ENCODE peak calls at places on chromosomes 12 and 14, in six cellular contexts. Y is Panc1, N is cardiac muscle cell, P is PC-3, T is endothelial cell of umbilical vein, S is OCI-LY7. G is an unnamed sample.

GRCh38 chr12:6699989-6700645 is 498 bp downstream of the PIANP start:
- DNase-seq in T (no peak), P (no peak), N (peak; percentile 49), S (peak; percentile 59), Y (no peak), G (no peak)

GRCh38 chr12:23140710-23141109 is 515.7 kb downstream of the ETNK1 start:
- DNase-seq in Y (no peak), N (no peak), P (no peak), T (peak; percentile 32), S (no peak), G (no peak)

GRCh38 chr12:30996255-30996654 is 69.7 kb downstream of the TSPAN11 start:
- DNase-seq in P (no peak), N (no peak), Y (no peak), T (peak; percentile 94), S (no peak), G (peak; percentile 48)

GRCh38 chr12:24565300-24565699 is 383.6 kb downstream of the BCAT1 start:
- DNase-seq in Y (no peak), P (no peak), N (no peak), T (no peak), S (no peak), G (no peak)

GRCh38 chr12:113259499-113259953 is 38.3 kb downstream of the TPCN1 start:
- DNase-seq in Y (no peak), P (no peak), T (peak; percentile 26), S (no peak), N (no peak), G (no peak)

GRCh38 chr14:22231022-22231421 is 358.0 kb downstream of the DAD1 start:
- DNase-seq in S (peak; percentile 60), N (no peak), Y (no peak), T (no peak), P (no peak), G (no peak)

GRCh38 chr12:106147956-106148355 is 9.2 kb upstream of the NUAK1 start:
- DNase-seq in Y (no peak), T (no peak), P (no peak), S (no peak), N (peak; percentile 49), G (no peak)

GRCh38 chr14:52733824-52734223 is 3.9 kb downstream of the STYX start:
- DNase-seq in Y (no peak), P (no peak), S (no peak), N (no peak), T (no peak), G (no peak)

GRCh38 chr14:96134508-96134907 is 70.1 kb upstream of the BDKRB2 start:
- DNase-seq in Y (no peak), N (no peak), T (no peak), P (no peak), S (no peak), G (no peak)

GRCh38 chr12:96398422-96399080 is 1.7 kb downstream of the CDK17 start:
- DNase-seq in S (peak; percentile 29), P (peak; percentile 17), Y (no peak), T (peak; percentile 63), N (peak; percentile 13), G (no peak)

GRCh38 chr12:57629897-57630471 is 3.0 kb downstream of the B4GALNT1 start:
- DNase-seq in P (no peak), Y (no peak), N (no peak), S (no peak), T (no peak), G (no peak)

GRCh38 chr12:57769594-57769993 is 2.3 kb downstream of the METTL1 start:
- DNase-seq in N (no peak), Y (no peak), S (no peak), T (no peak), P (no peak), G (no peak)

GRCh38 chr14:37384870-37385596 is 187.3 kb downstream of the MIPOL1 start:
- DNase-seq in T (no peak), Y (no peak), P (no peak), S (no peak), N (no peak), G (no peak)

GRCh38 chr12:2402180-2402579 is 349.4 kb downstream of the CACNA1C start:
- DNase-seq in S (no peak), Y (no peak), N (no peak), P (no peak), T (no peak), G (no peak)

GRCh38 chr12:2406903-2407302 is 354.1 kb downstream of the CACNA1C start:
- DNase-seq in S (no peak), P (no peak), Y (no peak), N (no peak), T (no peak), G (no peak)

GRCh38 chr12:2401040-2401439 is 348.3 kb downstream of the CACNA1C start:
- DNase-seq in N (no peak), Y (no peak), S (no peak), P (no peak), T (no peak), G (no peak)

GRCh38 chr12:2405039-2405438 is 352.3 kb downstream of the CACNA1C start:
- DNase-seq in T (no peak), P (no peak), N (no peak), Y (no peak), S (no peak), G (no peak)

DNA sequence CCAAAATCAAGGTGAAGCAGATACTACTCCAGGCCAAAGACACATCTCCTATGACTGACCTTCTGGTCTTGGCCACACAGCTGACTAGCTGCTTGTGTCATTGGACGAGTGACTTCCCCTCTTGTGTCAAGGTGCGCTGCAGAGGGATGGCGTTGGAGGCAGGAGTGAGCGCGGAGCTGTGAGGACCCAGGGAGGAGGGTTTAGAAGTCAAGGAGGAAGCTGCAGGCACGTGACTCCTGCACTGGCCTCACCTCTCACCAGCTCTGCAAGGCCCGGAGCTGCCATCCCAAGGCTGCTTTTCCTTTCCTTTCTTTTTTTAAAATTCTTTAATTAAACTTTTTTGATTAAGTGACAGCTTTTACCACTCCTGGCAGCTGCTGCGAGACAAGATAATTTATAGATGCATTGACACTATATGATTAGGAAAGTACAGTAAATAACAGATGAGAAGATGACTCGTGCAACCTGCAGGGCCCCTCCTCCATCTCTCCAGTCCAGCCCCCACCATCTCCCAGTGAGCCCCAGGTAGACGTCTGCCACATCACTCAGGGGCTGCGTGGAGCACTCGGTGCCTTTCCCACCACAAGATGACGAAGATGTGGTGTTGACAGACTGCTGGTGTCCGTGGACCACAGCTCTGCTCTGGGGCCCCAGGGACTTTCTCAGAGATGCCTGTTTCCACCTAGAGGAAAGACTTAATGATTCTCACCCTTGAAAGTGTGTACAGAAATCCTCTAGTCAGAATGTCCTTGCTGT is 350.6 kb downstream of the CACNA1C start:
- DNase-seq in S (no peak), N (no peak), Y (no peak), P (no peak), T (no peak), G (no peak)
- H3K36me3 ChIP-seq in S (no peaks in the 10 kb centered on the region), N (no peaks in the 10 kb centered on the region), Y (no peaks in the 10 kb centered on the region), P (no peaks in the 10 kb centered on the region), T (no peaks in the 10 kb centered on the region), G (no peaks in the 10 kb centered on the region)

DNA sequence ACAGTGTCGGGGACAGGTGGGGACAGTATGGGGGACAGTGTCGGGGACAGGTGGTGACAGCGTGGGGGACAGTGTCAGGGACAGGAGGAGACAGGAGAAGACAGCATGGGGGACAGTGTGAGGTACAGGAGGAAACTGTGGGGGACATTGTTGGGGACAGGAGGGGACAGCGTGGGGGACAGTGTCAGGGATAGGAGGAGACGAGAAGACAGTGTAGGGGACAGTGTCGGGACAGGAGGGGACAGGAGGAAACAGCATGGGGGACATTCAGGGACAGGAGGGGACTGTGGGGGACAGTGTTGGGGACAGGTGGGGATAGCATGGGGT is 139.5 kb downstream of the TMEM121 start:
- DNase-seq in T (no peak), P (no peak), S (no peak), Y (no peak), N (no peak), G (no peak)
- H3K36me3 ChIP-seq in T (no peaks in the 10 kb centered on the region), P (no peaks in the 10 kb centered on the region), S (no peaks in the 10 kb centered on the region), Y (no peaks in the 10 kb centered on the region), N (no peaks in the 10 kb centered on the region), G (no peaks in the 10 kb centered on the region)

GRCh38 chr12:123238961-123239360 is 5.7 kb downstream of the MTRFR start:
- DNase-seq in S (no peak), P (no peak), T (no peak), N (no peak), Y (no peak), G (no peak)

GRCh38 chr12:123245678-123246077 is 12.4 kb downstream of the MTRFR start:
- DNase-seq in T (no peak), N (no peak), S (no peak), P (no peak), Y (no peak), G (no peak)

GRCh38 chr12:123242083-123242904 is 9.1 kb downstream of the MTRFR start:
- DNase-seq in T (peak; percentile 51), S (no peak), P (no peak), Y (no peak), N (peak; percentile 23), G (no peak)

GRCh38 chr12:123238330-123238682 is 5.1 kb downstream of the MTRFR start:
- DNase-seq in N (no peak), S (no peak), T (no peak), P (no peak), Y (no peak), G (no peak)

GRCh38 chr12:123243851-123244250 is 10.6 kb downstream of the MTRFR start:
- DNase-seq in P (no peak), N (no peak), T (no peak), Y (no peak), S (no peak), G (no peak)
- H3K36me3 ChIP-seq in P (peaks cover 11% of the 10 kb centered on the region), N (no peaks in the 10 kb centered on the region), T (peaks cover 2% of the 10 kb centered on the region), Y (no peaks in the 10 kb centered on the region), S (peaks cover 69% of the 10 kb centered on the region), G (no peaks in the 10 kb centered on the region)

GRCh38 chr14:35220920-35221319 is 71.3 kb upstream of the PSMA6 start:
- DNase-seq in N (no peak), S (no peak), Y (no peak), P (no peak), T (no peak), G (no peak)
- H3K36me3 ChIP-seq in N (no peaks in the 10 kb centered on the region), S (peaks cover 16% of the 10 kb centered on the region), Y (no peaks in the 10 kb centered on the region), P (no peaks in the 10 kb centered on the region), T (no peaks in the 10 kb centered on the region), G (peaks cover 1% of the 10 kb centered on the region)

DNA sequence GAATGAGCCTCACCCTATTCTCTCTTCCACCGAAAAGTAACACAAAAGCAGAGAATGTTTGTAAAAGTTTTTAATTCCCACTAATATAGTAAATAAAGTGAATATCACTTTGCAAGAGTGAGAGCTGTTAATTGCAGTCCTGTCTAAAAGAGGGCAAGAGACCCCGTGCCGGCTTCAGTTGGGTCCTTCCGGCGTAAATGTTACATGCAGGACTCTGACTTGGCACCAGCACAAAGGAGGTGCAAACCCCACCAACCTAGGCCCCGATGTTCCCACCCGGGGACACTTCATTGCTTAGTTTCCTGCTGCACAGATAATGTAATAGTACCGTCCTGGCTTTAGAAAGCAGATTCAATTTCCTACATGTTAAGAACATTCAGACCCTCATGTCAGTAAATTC is 66.0 kb upstream of the DYNC1H1 start:
- DNase-seq in Y (no peak), P (no peak), S (no peak), T (no peak), N (no peak), G (no peak)
- H3K36me3 ChIP-seq in Y (peaks cover 10% of the 10 kb centered on the region), P (peaks cover 55% of the 10 kb centered on the region), S (peaks cover 96% of the 10 kb centered on the region), T (peaks cover 31% of the 10 kb centered on the region), N (peaks cover 60% of the 10 kb centered on the region), G (no peaks in the 10 kb centered on the region)

GRCh38 chr12:2687058-2687457 is 107.7 kb upstream of the FKBP4 start:
- DNase-seq in N (no peak), T (no peak), P (no peak), Y (no peak), S (no peak), G (no peak)
- H3K36me3 ChIP-seq in N (peaks cover 10% of the 10 kb centered on the region), T (no peaks in the 10 kb centered on the region), P (no peaks in the 10 kb centered on the region), Y (no peaks in the 10 kb centered on the region), S (no peaks in the 10 kb centered on the region), G (no peaks in the 10 kb centered on the region)

G was measured in kidney epithelial cell.